ENCODE peak calls at places on chromosomes 13 and 19, in six cellular contexts. U, V, W, M, R and Q are unnamed samples.

GRCh38 chr13:32905864-32906180 is 110.4 kb upstream of the KL start:
- DNase-seq in M (no peak), W (no peak), V (peak), U (no peak), R (no peak), Q (peak)

GRCh38 chr19:53057904-53058579 is 13.5 kb downstream of the ERVV-2 start:
- DNase-seq in R (no peak), M (peak), U (no peak), W (no peak), V (no peak), Q (no peak)

GRCh38 chr19:2270157-2270571 is 11.8 kb downstream of the PEAK3 start:
- DNase-seq in R (peak), W (no peak), M (no peak), V (peak), U (no peak), Q (peak)

GRCh38 chr19:18847516-18848463 is 16.0 kb downstream of the UPF1 start:
- DNase-seq in R (no peak), V (peak), U (no peak), W (no peak), M (no peak), Q (no peak)

GRCh38 chr19:47049307-47049700 is 880 bp upstream of the TMEM160 start:
- DNase-seq in U (no peak), M (no peak), V (no peak), W (no peak), R (no peak), Q (no peak)

GRCh38 chr19:34432797-34433196 is 4.6 kb downstream of the UBA2 start:
- DNase-seq in V (peak), M (no peak), W (no peak), U (peak), R (no peak), Q (no peak)

GRCh38 chr19:12034610-12035009 is 869 bp downstream of the ZNF433 start:
- DNase-seq in V (no peak), R (no peak), W (no peak), M (no peak), U (no peak), Q (no peak)

GRCh38 chr13:28505543-28506135 is 10.7 kb upstream of the FLT1 start:
- DNase-seq in V (no peak), W (no peak), U (no peak), M (no peak), R (no peak), Q (no peak)

GRCh38 chr13:45368571-45368970 is 27.6 kb upstream of the TPT1 start:
- DNase-seq in W (no peak), M (no peak), V (no peak), U (no peak), R (no peak), Q (no peak)

GRCh38 chr13:35630551-35631275 is 154.2 kb upstream of the MAB21L1 start:
- DNase-seq in M (no peak), R (no peak), V (no peak), U (no peak), W (no peak), Q (no peak)

GRCh38 chr13:107851670-107852460 is 363.5 kb downstream of the LIG4 start:
- DNase-seq in U (no peak), R (no peak), M (no peak), W (no peak), V (no peak), Q (no peak)

GRCh38 chr19:3111586-3112247 is 17.6 kb downstream of the GNA11 start:
- DNase-seq in M (no peak), V (no peak), R (no peak), U (no peak), W (no peak), Q (no peak)

GRCh38 chr19:6811906-6812305 is 39.4 kb downstream of the VAV1 start:
- DNase-seq in V (no peak), R (no peak), U (no peak), M (no peak), W (no peak), Q (no peak)

GRCh38 chr13:37118002-37118401 is 12.5 kb upstream of the CSNK1A1L start:
- DNase-seq in R (no peak), V (no peak), W (no peak), M (no peak), U (no peak), Q (no peak)

GRCh38 chr13:76725211-76725610 is 161.0 kb downstream of the KCTD12 start:
- DNase-seq in V (no peak), R (no peak), M (no peak), W (no peak), U (no peak), Q (no peak)

GRCh38 chr19:932647-933552 is 7.1 kb downstream of the ARID3A start:
- DNase-seq in W (no peak), M (peak), R (no peak), U (peak), V (peak), Q (peak)

GRCh38 chr19:46299004-46299509 is 2.2 kb downstream of the HIF3A start:
- DNase-seq in R (no peak), V (peak), W (no peak), U (peak), M (no peak), Q (peak)

GRCh38 chr13:85277753-85278152 is 521.5 kb downstream of the SLITRK6 start:
- DNase-seq in M (no peak), U (no peak), V (no peak), R (no peak), W (no peak), Q (no peak)

GRCh38 chr19:3276341-3276799 is 51.9 kb downstream of the CELF5 start:
- DNase-seq in W (no peak), R (peak), U (no peak), M (no peak), V (no peak), Q (peak)

GRCh38 chr13:108963846-108964600 is 334.6 kb downstream of the MYO16 start:
- DNase-seq in V (no peak), W (no peak), M (no peak), U (no peak), R (no peak), Q (no peak)
- TF ChIP-seq CTCF in V (no peak), W (no peak), M (no peak), U (no peak), R (no peak), Q (no peak)

GRCh38 chr19:51946602-51947001 is 19.3 kb downstream of the ZNF613 start:
- DNase-seq in R (no peak), W (no peak), U (no peak), M (no peak), V (no peak), Q (no peak)
- TF ChIP-seq CTCF in R (no peak), W (no peak), U (no peak), M (no peak), V (no peak), Q (no peak)

DNA sequence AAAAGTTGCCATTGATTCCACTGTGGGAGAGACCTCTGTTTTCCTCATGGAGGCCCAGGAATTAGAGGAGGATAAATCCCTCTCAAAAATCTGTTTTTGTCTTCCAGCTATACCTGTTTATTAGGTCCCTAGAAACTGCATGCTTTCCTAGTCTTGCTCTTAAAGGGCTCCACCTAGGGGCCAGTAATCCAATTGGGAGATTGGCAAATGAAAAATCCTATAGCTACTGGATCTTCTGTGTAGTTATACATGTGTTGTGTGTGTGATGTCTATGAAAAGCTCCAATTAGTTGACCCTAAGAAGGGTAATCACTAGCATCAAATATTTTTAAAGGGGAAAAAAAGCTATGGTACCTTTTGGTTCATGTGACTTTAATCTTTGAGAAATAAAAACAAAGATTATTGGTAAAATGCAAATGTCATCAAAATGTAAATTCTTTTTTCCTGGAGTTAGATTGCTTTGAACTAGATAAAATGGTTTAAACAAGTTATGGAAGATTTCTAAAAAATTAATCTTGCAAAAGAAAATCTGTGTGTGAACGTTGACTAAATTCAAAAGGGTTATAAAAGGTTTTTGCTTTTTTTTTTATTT is 63.4 kb upstream of the C1QTNF9B start:
- DNase-seq in U (no peak), V (no peak), R (no peak), W (no peak), M (no peak), Q (no peak)
- TF ChIP-seq CTCF in U (peak), V (peak), R (peak), W (peak), M (peak), Q (peak)

GRCh38 chr19:9885077-9885552 is 50.0 kb downstream of the PIN1 start:
- DNase-seq in U (no peak), R (no peak), M (no peak), W (no peak), V (no peak), Q (no peak)
- TF ChIP-seq CTCF in U (peak), R (no peak), M (no peak), W (no peak), V (no peak), Q (no peak)

GRCh38 chr19:50490411-50490811 is 13.8 kb upstream of the GARIN5A start:
- DNase-seq in V (no peak), W (no peak), U (no peak), R (no peak), M (no peak), Q (no peak)

GRCh38 chr19:50485284-50485955 is 8.8 kb upstream of the GARIN5A start:
- DNase-seq in V (no peak), M (no peak), W (no peak), U (no peak), R (no peak), Q (no peak)

GRCh38 chr19:50488795-50489194 is 12.1 kb upstream of the GARIN5A start:
- DNase-seq in V (no peak), W (no peak), U (no peak), M (no peak), R (no peak), Q (no peak)

GRCh38 chr19:50489461-50490011 is 12.9 kb upstream of the GARIN5A start:
- DNase-seq in M (no peak), R (no peak), U (no peak), W (no peak), V (no peak), Q (no peak)

GRCh38 chr19:50486823-50487515 is 10.3 kb upstream of the GARIN5A start:
- DNase-seq in R (peak), U (no peak), W (no peak), M (peak), V (no peak), Q (peak)
- TF ChIP-seq CTCF in R (peak), U (no peak), W (peak), M (peak), V (peak), Q (no peak)